ENCODE peak calls at places on chromosome 1, in nine cellular contexts. A, S, I, Q, Y, N, G, U and R are unnamed samples.

GRCh38 chr1:143694085-143694484 is 277.7 kb downstream of the FAM72C start:
- DNase-seq in G (no peak), I (no peak), Q (no peak), N (no peak), A (no peak), Y (no peak), U (no peak), S (no peak), R (no peak)

GRCh38 chr1:57380923-57381322 is 42.9 kb downstream of the DAB1 start:
- DNase-seq in S (no peak), N (no peak), G (no peak), Y (no peak), A (no peak), Q (no peak), U (no peak), I (no peak), R (no peak)

GRCh38 chr1:1842360-1843146 is 48.3 kb downstream of the GNB1 start:
- DNase-seq in A (peak), N (peak), I (no peak), Y (peak), G (no peak), S (no peak), U (no peak), Q (no peak), R (no peak)

GRCh38 chr1:116911166-116911553 is 1.4 kb downstream of the PTGFRN start:
- DNase-seq in Q (no peak), N (no peak), A (no peak), G (no peak), I (no peak), S (peak), Y (no peak), U (no peak), R (no peak)

GRCh38 chr1:119582801-119583200 is 65.3 kb downstream of the ZNF697 start:
- DNase-seq in G (no peak), U (no peak), N (no peak), A (peak), Q (peak), S (no peak), Y (peak), I (peak), R (peak)

GRCh38 chr1:26814377-26814776 is 12.1 kb upstream of the ZDHHC18 start:
- DNase-seq in A (no peak), S (no peak), N (no peak), U (no peak), Q (no peak), Y (no peak), G (no peak), I (no peak), R (no peak)

GRCh38 chr1:17606826-17607440 is 67.4 kb downstream of the ARHGEF10L start:
- DNase-seq in S (peak), Q (peak), U (peak), Y (peak), I (peak), N (peak), A (peak), G (no peak), R (peak)

GRCh38 chr1:156146749-156147405 is 6.5 kb upstream of the SEMA4A start:
- DNase-seq in S (no peak), A (no peak), N (no peak), Y (no peak), Q (no peak), U (no peak), I (no peak), G (no peak), R (peak)

GRCh38 chr1:65476327-65476726 is 55.9 kb downstream of the LEPR start:
- DNase-seq in Y (no peak), U (no peak), G (no peak), I (no peak), S (no peak), Q (no peak), A (no peak), N (no peak), R (no peak)

GRCh38 chr1:113242481-113242880 is 147.8 kb upstream of the MAGI3 start:
- DNase-seq in U (no peak), S (peak), A (no peak), N (no peak), Q (no peak), I (no peak), G (no peak), Y (no peak), R (no peak)

GRCh38 chr1:4778056-4778455 is 123.6 kb downstream of the AJAP1 start:
- DNase-seq in U (no peak), G (no peak), N (no peak), Y (no peak), I (no peak), A (peak), S (no peak), Q (no peak), R (peak)

GRCh38 chr1:11320153-11320936 is 47.3 kb downstream of the UBIAD1 start:
- DNase-seq in Q (no peak), A (peak), N (peak), I (no peak), S (no peak), Y (peak), G (no peak), U (no peak), R (no peak)

GRCh38 chr1:245153645-245154428 is 948 bp upstream of the KIF26B start:
- DNase-seq in A (peak), S (no peak), N (peak), I (peak), Q (no peak), G (no peak), U (no peak), Y (no peak), R (no peak)

GRCh38 chr1:156245451-156246232 is 2.2 kb downstream of the PAQR6 start:
- DNase-seq in N (peak), A (no peak), G (no peak), Q (no peak), U (no peak), S (peak), Y (no peak), I (no peak), R (peak)

GRCh38 chr1:37752583-37753471 is 12.1 kb downstream of the EPHA10 start:
- DNase-seq in Q (no peak), N (peak), I (no peak), Y (no peak), A (peak), U (no peak), G (no peak), S (peak), R (no peak)

GRCh38 chr1:172145231-172145651 is 275.2 kb upstream of the C1orf105 start:
- DNase-seq in U (no peak), N (no peak), Q (no peak), I (no peak), G (no peak), S (no peak), Y (no peak), A (peak), R (peak)